ENCODE peak calls at places on chromosome 16, in four cellular contexts. L, E, C and B are unnamed samples. For H3K4me1, the result is how much of the 10 kb centered on the place peaks cover.

GRCh38 chr16:31356566-31357323 is 1.8 kb downstream of the ITGAX start:
- DNase-seq in L (no peak), E (no peak), C (no peak), B (peak)

GRCh38 chr16:85234310-85235235 is 122.3 kb upstream of the CIBAR2 start:
- DNase-seq in L (no peak), E (peak), C (no peak), B (peak)

GRCh38 chr16:67767953-67768352 is 38.4 kb downstream of the RANBP10 start:
- DNase-seq in L (no peak), E (no peak), C (no peak), B (peak)

GRCh38 chr16:67260426-67261063 is 11.8 kb downstream of the SLC9A5 start:
- DNase-seq in L (no peak), E (no peak), C (peak), B (peak)

GRCh38 chr16:79283578-79283977 is 317.0 kb downstream of the MAF start:
- DNase-seq in L (no peak), E (no peak), C (no peak), B (no peak)

GRCh38 chr16:57823836-57824235 is 21.5 kb upstream of the KIFC3 start:
- DNase-seq in L (peak), E (peak), C (no peak), B (no peak)

GRCh38 chr16:12238598-12238997 is 262.1 kb downstream of the SNX29 start:
- DNase-seq in L (no peak), E (no peak), C (no peak), B (no peak)

GRCh38 chr16:14405611-14406537 is 224.2 kb downstream of the PARN start:
- DNase-seq in L (peak), E (peak), C (no peak), B (no peak)

GRCh38 chr16:86960266-86960665 is 356.9 kb downstream of the C16orf95 start:
- DNase-seq in L (no peak), E (no peak), C (no peak), B (no peak)

GRCh38 chr16:24135624-24136296 is 120.4 kb upstream of the CACNG3 start:
- DNase-seq in L (no peak), E (no peak), C (no peak), B (no peak)

GRCh38 chr16:23519282-23519681 is 9.0 kb upstream of the GGA2 start:
- DNase-seq in L (no peak), E (no peak), C (no peak), B (no peak)

GRCh38 chr16:86303787-86304685 is 206.3 kb upstream of the FOXF1 start:
- DNase-seq in L (no peak), E (no peak), C (no peak), B (peak)

GRCh38 chr16:55503726-55504553 is 4.9 kb upstream of the LPCAT2 start:
- DNase-seq in L (no peak), E (no peak), C (no peak), B (no peak)

GRCh38 chr16:26070595-26071170 is 378.9 kb downstream of the HS3ST4 start:
- DNase-seq in L (no peak), E (no peak), C (no peak), B (no peak)

GRCh38 chr16:83912152-83912948 is 13.4 kb downstream of the MLYCD start:
- DNase-seq in L (no peak), E (no peak), C (no peak), B (peak)

GRCh38 chr16:87581867-87582220 is 20.5 kb upstream of the JPH3 start:
- DNase-seq in L (peak), E (no peak), C (peak), B (peak)

GRCh38 chr16:29710227-29711219 is 31.5 kb downstream of the QPRT start:
- DNase-seq in L (no peak), E (no peak), C (no peak), B (no peak)

GRCh38 chr16:47713225-47713595 is 252.1 kb downstream of the PHKB start:
- DNase-seq in L (no peak), E (no peak), C (no peak), B (no peak)

GRCh38 chr16:80253741-80254140 is 287.1 kb upstream of the DYNLRB2 start:
- DNase-seq in L (no peak), E (no peak), C (no peak), B (no peak)

GRCh38 chr16:48613061-48613957 is 3.3 kb upstream of the N4BP1 start:
- DNase-seq in L (no peak), E (no peak), C (no peak), B (no peak)

GRCh38 chr16:8874388-8874787 is 5.6 kb upstream of the CARHSP1 start:
- DNase-seq in L (no peak), E (no peak), C (no peak), B (no peak)

GRCh38 chr16:67459858-67460144 is 21.2 kb downstream of the ATP6V0D1 start:
- DNase-seq in L (no peak), E (no peak), C (no peak), B (no peak)

GRCh38 chr16:30112197-30113030 is 923 bp downstream of the GDPD3 start:
- DNase-seq in L (no peak), E (peak), C (no peak), B (peak)

GRCh38 chr16:71555230-71555891 is 21.5 kb downstream of the TAT start:
- DNase-seq in L (no peak), E (no peak), C (no peak), B (no peak)

GRCh38 chr16:85984947-85985451 is 86.0 kb downstream of the IRF8 start:
- DNase-seq in L (no peak), E (no peak), C (no peak), B (no peak)

GRCh38 chr16:22787456-22788189 is 26.3 kb upstream of the HS3ST2 start:
- DNase-seq in L (no peak), E (no peak), C (peak), B (no peak)

GRCh38 chr16:23711785-23712184 is 1.2 kb downstream of the ERN2 start:
- DNase-seq in L (no peak), E (no peak), C (no peak), B (no peak)

GRCh38 chr16:71499775-71500364 is 10.7 kb upstream of the ZNF19 start:
- DNase-seq in L (no peak), E (no peak), C (peak), B (no peak)

GRCh38 chr16:54879681-54880080 is 51.0 kb upstream of the IRX5 start:
- DNase-seq in L (no peak), E (no peak), C (no peak), B (no peak)

GRCh38 chr16:55898592-55898991 is 23.4 kb upstream of the CES5A start:
- DNase-seq in L (no peak), E (no peak), C (no peak), B (no peak)

GRCh38 chr16:85139888-85140339 is 27.6 kb upstream of the CIBAR2 start:
- DNase-seq in L (no peak), E (no peak), C (no peak), B (no peak)

GRCh38 chr16:65991149-65991701 is 375.3 kb upstream of the CDH5 start:
- DNase-seq in L (peak), E (no peak), C (no peak), B (no peak)

GRCh38 chr16:83513006-83513755 is 294.6 kb upstream of the HSBP1 start:
- DNase-seq in L (no peak), E (no peak), C (no peak), B (no peak)

GRCh38 chr16:12723681-12724080 is 80.0 kb downstream of the CPPED1 start:
- DNase-seq in L (no peak), E (no peak), C (no peak), B (no peak)

GRCh38 chr16:3866703-3867431 is 13.6 kb downstream of the CREBBP start:
- DNase-seq in L (no peak), E (no peak), C (no peak), B (no peak)

GRCh38 chr16:3861808-3862451 is 18.6 kb downstream of the CREBBP start:
- DNase-seq in L (no peak), E (peak), C (no peak), B (peak)

GRCh38 chr16:3863587-3863986 is 16.9 kb downstream of the CREBBP start:
- DNase-seq in L (no peak), E (no peak), C (no peak), B (no peak)

GRCh38 chr16:3865241-3865640 is 15.3 kb downstream of the CREBBP start:
- DNase-seq in L (no peak), E (no peak), C (no peak), B (no peak)

GRCh38 chr16:3864562-3864961 is 16.0 kb downstream of the CREBBP start:
- DNase-seq in L (no peak), E (no peak), C (no peak), B (no peak)
- H3K4me1 ChIP-seq in L (under half), E (half or more), C (under half), B (under half)

GRCh38 chr16:3025032-3026002 is 1.5 kb downstream of the THOC6 start:
- DNase-seq in L (no peak), E (no peak), C (no peak), B (no peak)

GRCh38 chr16:3022208-3022696 is 1.5 kb downstream of the HCFC1R1 start:
- DNase-seq in L (peak), E (peak), C (peak), B (peak)

GRCh38 chr16:3023415-3023668 is 400 bp downstream of the HCFC1R1 start:
- DNase-seq in L (peak), E (peak), C (no peak), B (no peak)

GRCh38 chr16:3022697-3023414 is 886 bp downstream of the HCFC1R1 start:
- DNase-seq in L (no peak), E (peak), C (no peak), B (no peak)

DNA sequence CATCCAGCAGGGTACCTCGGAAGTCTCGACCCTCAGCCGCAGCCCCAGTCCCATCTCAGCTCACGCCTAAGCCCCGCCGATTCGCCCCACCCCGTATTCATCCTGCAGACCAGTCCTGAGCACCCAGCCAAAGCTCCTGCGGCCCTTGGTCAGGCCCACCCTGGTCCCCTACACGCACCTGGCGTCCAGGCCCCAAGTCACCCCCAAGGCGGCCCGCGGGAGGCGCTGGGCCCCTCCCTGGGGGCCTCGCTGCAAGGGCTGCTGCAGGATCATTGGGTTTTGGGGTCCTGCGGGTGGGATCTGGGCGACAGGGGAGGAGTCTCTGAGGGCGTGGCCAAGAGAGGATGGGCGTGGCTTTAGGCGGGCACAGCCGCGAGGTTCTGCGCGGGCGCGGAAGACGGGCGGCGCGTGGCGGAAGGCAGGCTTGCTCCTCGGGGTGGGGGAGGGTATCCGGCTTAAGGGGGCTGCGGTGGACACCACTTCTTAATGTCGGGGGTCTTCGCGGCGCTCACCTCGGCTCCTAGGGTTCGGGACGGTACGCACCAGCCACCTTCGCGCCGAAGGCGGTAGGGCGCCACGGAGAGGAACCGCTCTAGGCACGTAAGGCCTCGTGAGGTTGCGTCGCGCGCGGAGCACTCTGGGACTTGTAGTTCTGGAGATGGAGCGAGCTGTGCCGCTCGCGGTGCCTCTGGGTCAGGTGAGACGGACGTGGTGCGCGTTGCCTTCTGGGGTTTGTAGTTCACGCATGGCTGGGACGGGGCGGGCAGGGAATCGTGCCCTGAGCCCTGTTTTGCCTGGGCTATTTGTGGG is at the start of the genes HCFC1R1 and THOC6:
- DNase-seq in L (peak), E (peak), C (peak), B (peak)
- TF ChIP-seq POLR2A in L (peak), E (peak), C (peak), B (no peak)

GRCh38 chr16:46690281-46691178 is 1.1 kb downstream of the ORC6 start:
- DNase-seq in L (no peak), E (no peak), C (no peak), B (peak)
- H3K4me1 ChIP-seq in L (under half), E (under half), C (under half), B (under half)

DNA sequence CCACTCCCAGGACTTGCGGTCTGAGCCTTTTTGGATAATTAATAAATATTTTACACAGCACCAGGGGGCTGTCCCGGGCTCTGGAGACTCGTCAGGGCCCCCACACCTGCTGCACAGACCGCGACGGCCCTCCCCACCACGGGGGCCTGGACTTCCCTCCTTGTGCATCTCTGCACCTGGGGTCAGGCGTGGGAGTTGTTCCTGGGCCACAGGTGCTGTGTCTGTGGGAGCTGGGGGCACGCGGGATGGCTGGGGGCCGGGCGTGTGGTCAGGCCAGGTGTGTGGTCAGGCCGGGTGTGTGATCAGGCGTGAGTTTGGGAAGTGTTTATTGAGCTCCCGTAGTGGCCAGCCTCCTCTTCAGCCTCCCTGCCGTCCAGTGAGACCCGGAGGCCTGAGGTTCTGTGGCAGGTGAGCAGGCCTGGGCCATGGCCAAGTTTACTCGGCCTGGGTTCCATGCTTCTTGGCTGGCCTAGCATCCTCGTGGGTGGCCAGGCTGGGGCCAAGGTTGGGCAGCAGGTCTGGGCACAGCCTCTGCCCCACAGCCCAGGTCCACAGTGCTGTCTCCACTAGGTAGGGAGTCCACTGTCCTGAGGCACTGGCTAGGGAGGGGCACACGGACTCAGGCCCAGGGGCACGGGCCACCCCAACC is 1.9 kb upstream of the STUB1 start:
- DNase-seq in L (no peak), E (no peak), C (no peak), B (peak)
- TF ChIP-seq POLR2A in L (no peak), E (no peak), C (no peak), B (no peak)

GRCh38 chr16:81659249-81659648 is 119.8 kb upstream of the PLCG2 start:
- DNase-seq in L (no peak), E (no peak), C (no peak), B (no peak)
- H3K4me1 ChIP-seq in L (under half), E (under half), C (under half), B (under half)

GRCh38 chr16:89420204-89420603 is 70.2 kb downstream of the ANKRD11 start:
- DNase-seq in L (no peak), E (peak), C (no peak), B (no peak)

GRCh38 chr16:89425523-89425922 is 64.8 kb downstream of the ANKRD11 start:
- DNase-seq in L (no peak), E (peak), C (no peak), B (no peak)

GRCh38 chr16:89422527-89422904 is 67.8 kb downstream of the ANKRD11 start:
- DNase-seq in L (no peak), E (peak), C (no peak), B (no peak)

GRCh38 chr16:89423709-89424260 is 66.6 kb downstream of the ANKRD11 start:
- DNase-seq in L (no peak), E (peak), C (no peak), B (no peak)

GRCh38 chr16:89422905-89423630 is 67.3 kb downstream of the ANKRD11 start:
- DNase-seq in L (no peak), E (peak), C (no peak), B (no peak)
- TF ChIP-seq POLR2A in L (no peak), E (no peak), C (no peak), B (no peak)